ENCODE peak calls at places on chromosomes 4 and X, in six cellular contexts. L is lower leg skin, W is AG10803, R is endothelial cell, P is tibial artery, M is right lobe of liver. Q is an unnamed sample.

GRCh38 chr4:30718889-30719252 is 1.3 kb upstream of the PCDH7 start:
- DNase-seq in W (no peak), L (no peak), M (no peak), P (no peak), R (peak), Q (no peak)

GRCh38 chr4:118776166-118776954 is 59.6 kb downstream of the SEC24D start:
- DNase-seq in L (no peak), M (no peak), W (peak), R (no peak), P (no peak), Q (no peak)

GRCh38 chr4:36508390-36508789 is 227.0 kb downstream of the DTHD1 start:
- DNase-seq in P (no peak), R (no peak), M (no peak), W (no peak), L (no peak), Q (no peak)

GRCh38 chr4:39362827-39363226 is 3.3 kb downstream of the RFC1 start:
- DNase-seq in L (no peak), M (no peak), P (no peak), W (no peak), R (no peak), Q (no peak)

GRCh38 chr4:120049732-120050494 is 16.7 kb downstream of the MAD2L1 start:
- DNase-seq in P (peak), L (peak), R (peak), M (peak), W (peak), Q (peak)

GRCh38 chrX:154409222-154409871 is at the start of gene DNASE1L1:
- DNase-seq in L (peak), P (peak), M (peak), W (peak), R (peak), Q (no peak)

GRCh38 chr4:4673070-4673469 is 131.2 kb upstream of the STX18 start:
- DNase-seq in W (peak), P (no peak), L (peak), R (peak), M (no peak), Q (no peak)

GRCh38 chr4:1239949-1240305 is 9.0 kb downstream of the CTBP1 start:
- DNase-seq in W (no peak), P (peak), L (peak), R (no peak), M (peak), Q (no peak)

GRCh38 chr4:4395849-4396627 is 9.1 kb downstream of the NSG1 start:
- DNase-seq in L (no peak), P (no peak), R (no peak), M (no peak), W (peak), Q (peak)

GRCh38 chrX:3501833-3502535 is 155.5 kb upstream of the MXRA5 start:
- DNase-seq in M (no peak), L (no peak), R (no peak), P (no peak), W (peak), Q (no peak)

GRCh38 chr4:2793578-2793919 is 664 bp downstream of the SH3BP2 start:
- DNase-seq in R (peak), P (peak), M (peak), L (peak), W (peak), Q (no peak)

GRCh38 chr4:13386405-13387107 is 97.6 kb downstream of the RAB28 start:
- DNase-seq in W (peak), M (no peak), P (no peak), R (no peak), L (no peak), Q (no peak)

GRCh38 chr4:21790437-21791029 is 158.0 kb downstream of the KCNIP4 start:
- DNase-seq in M (no peak), W (peak), R (no peak), P (no peak), L (no peak), Q (no peak)
- TF ChIP-seq CTCF in M (peak), W (peak), R (peak), P (peak), L (no peak), Q (peak)

GRCh38 chrX:48761674-48762471 is at the start of gene GLOD5:
- DNase-seq in P (no peak), M (peak), R (peak), W (peak), L (no peak), Q (no peak)
- TF ChIP-seq CTCF in P (no peak), M (peak), R (no peak), W (peak), L (no peak), Q (peak)

GRCh38 chrX:47523297-47523696 is 37.7 kb upstream of the ARAF start:
- DNase-seq in W (peak), M (peak), P (peak), L (peak), R (peak), Q (peak)

GRCh38 chrX:47518105-47518504 is 35.1 kb upstream of the ZNF41 start:
- DNase-seq in M (no peak), W (no peak), R (no peak), L (no peak), P (no peak), Q (no peak)

GRCh38 chrX:47529548-47529947 is 31.5 kb upstream of the ARAF start:
- DNase-seq in R (no peak), P (no peak), W (no peak), M (no peak), L (no peak), Q (no peak)

GRCh38 chrX:47523713-47524166 is 37.3 kb upstream of the ARAF start:
- DNase-seq in W (no peak), P (peak), M (no peak), L (no peak), R (peak), Q (no peak)
- TF ChIP-seq CTCF in W (no peak), P (no peak), M (no peak), L (no peak), R (peak), Q (no peak)

GRCh38 chr4:174869334-174869733 is 40.3 kb upstream of the GLRA3 start:
- DNase-seq in L (no peak), M (no peak), W (no peak), R (no peak), P (no peak), Q (no peak)

GRCh38 chr4:174874898-174875297 is 43.3 kb upstream of the ADAM29 start:
- DNase-seq in W (no peak), P (no peak), R (no peak), L (no peak), M (no peak), Q (no peak)

GRCh38 chr4:174871407-174871806 is 42.4 kb upstream of the GLRA3 start:
- DNase-seq in P (no peak), L (no peak), W (no peak), M (no peak), R (no peak), Q (no peak)

GRCh38 chr4:174870311-174870710 is 41.3 kb upstream of the GLRA3 start:
- DNase-seq in R (no peak), L (no peak), M (no peak), P (no peak), W (no peak), Q (no peak)

GRCh38 chr4:174873931-174874330 is 44.2 kb upstream of the ADAM29 start:
- DNase-seq in W (no peak), M (no peak), R (no peak), L (no peak), P (no peak), Q (no peak)
- TF ChIP-seq CTCF in W (no peak), M (no peak), R (no peak), L (no peak), P (no peak), Q (peak)

GRCh38 chr4:19739101-19739651 is 512.5 kb upstream of the SLIT2 start:
- DNase-seq in L (no peak), M (no peak), W (peak), R (no peak), P (no peak), Q (no peak)
- TF ChIP-seq CTCF in L (no peak), M (no peak), W (no peak), R (no peak), P (no peak), Q (no peak)

GRCh38 chrX:119389854-119390501 is 9.2 kb upstream of the SLC25A43 start:
- DNase-seq in W (no peak), P (no peak), M (peak), L (no peak), R (no peak), Q (no peak)

GRCh38 chrX:119393144-119393543 is 6.0 kb upstream of the SLC25A43 start:
- DNase-seq in W (no peak), P (no peak), L (no peak), R (no peak), M (no peak), Q (no peak)

GRCh38 chrX:119389214-119389613 is 9.9 kb upstream of the SLC25A43 start:
- DNase-seq in R (no peak), P (no peak), W (no peak), M (peak), L (no peak), Q (no peak)

DNA sequence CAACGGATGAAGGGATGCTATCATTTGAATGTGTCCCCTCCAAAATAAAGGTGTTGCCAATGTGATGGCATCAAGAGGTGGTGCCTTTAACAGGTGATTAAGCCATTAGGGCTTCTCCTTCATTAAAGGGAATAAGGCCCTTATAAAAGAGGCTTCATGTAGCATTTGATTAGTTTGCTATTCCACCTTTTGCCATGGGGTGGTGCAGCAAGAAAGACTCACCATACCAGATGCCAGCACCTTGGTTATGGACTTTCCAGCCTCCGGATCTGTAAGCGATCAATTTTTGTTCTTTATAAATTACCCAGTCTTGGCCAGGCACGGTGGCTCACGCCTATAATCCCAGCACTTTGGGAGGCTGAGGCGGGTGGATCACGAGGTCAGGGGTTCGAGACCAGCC is 7.9 kb upstream of the SLC25A43 start:
- DNase-seq in R (no peak), M (peak), L (no peak), W (peak), P (no peak), Q (no peak)
- TF ChIP-seq CTCF in R (no peak), M (peak), L (no peak), W (peak), P (no peak), Q (peak)

DNA sequence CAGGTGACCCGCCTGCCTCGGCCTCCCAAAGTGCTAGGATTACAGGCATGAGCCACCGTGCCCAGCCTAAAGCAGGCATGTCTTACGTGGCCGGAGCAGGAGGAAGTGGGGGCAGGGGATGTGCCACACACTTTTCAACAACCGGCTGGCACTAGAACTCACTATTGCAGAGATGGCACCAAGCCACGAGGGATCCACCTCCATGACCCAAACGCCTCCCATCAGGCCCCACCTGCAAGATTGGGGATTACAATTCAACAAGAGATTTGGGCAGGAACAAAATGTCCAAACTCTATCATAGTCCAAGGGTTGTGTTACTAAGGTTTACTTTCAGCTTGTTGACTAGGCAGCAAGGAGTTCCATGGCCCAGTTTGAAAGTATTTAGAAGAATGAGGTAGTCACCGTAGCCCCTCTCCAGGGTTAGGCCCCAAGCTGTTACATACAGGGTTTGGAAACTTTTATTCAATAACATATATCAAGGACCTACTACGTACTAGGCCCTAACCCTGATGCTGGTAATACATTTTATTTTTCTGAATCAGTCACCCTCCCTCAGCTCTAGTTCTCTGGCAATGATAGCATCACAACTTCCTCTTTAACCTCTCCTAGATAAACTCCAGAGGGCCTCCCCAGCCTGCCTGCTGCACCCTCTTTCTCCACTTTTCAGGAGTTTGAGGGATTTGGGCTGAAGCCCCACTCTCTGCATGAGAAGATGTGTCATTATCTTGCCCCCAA is 18.0 kb upstream of the TBC1D14 start:
- DNase-seq in L (peak), P (no peak), R (no peak), M (peak), W (no peak), Q (no peak)
- TF ChIP-seq CTCF in L (no peak), P (no peak), R (no peak), M (no peak), W (no peak), Q (no peak)

GRCh38 chrX:45775462-45775861 is 574.8 kb upstream of the DIPK2B start:
- DNase-seq in W (peak), L (no peak), M (no peak), P (no peak), R (no peak), Q (no peak)

GRCh38 chrX:45778621-45779020 is 577.9 kb upstream of the DIPK2B start:
- DNase-seq in R (no peak), W (peak), P (no peak), L (no peak), M (no peak), Q (no peak)

GRCh38 chrX:45771114-45771513 is 570.4 kb upstream of the DIPK2B start:
- DNase-seq in P (no peak), R (no peak), L (no peak), M (no peak), W (peak), Q (no peak)

GRCh38 chrX:45771560-45772340 is 571.1 kb upstream of the DIPK2B start:
- DNase-seq in W (peak), M (no peak), R (no peak), P (no peak), L (no peak), Q (no peak)

GRCh38 chrX:45774961-45775360 is 574.3 kb upstream of the DIPK2B start:
- DNase-seq in M (no peak), R (no peak), W (peak), P (peak), L (no peak), Q (no peak)
- TF ChIP-seq CTCF in M (no peak), R (no peak), W (no peak), P (no peak), L (no peak), Q (no peak)

DNA sequence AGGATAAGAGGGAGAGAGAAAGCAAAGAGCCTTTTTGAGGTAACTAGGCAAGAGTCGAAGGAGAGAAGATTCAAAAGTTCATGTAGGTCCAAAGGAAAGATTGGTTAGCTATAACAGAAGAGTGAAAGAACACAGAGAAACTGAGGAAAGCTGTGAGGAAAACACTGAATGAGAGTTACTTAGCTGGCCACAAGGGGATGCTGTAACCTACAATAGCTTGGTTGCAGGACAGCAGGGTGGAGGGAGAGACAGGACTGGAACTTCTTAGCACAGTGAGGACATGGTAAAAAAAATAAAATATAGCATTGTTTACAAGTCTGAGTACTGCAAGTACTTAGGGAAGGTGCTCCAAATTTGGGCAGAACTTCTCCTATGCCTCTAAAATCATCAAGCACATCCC is 48.3 kb downstream of the RAI2 start:
- DNase-seq in P (no peak), R (peak), M (no peak), L (no peak), W (no peak), Q (no peak)
- TF ChIP-seq CTCF in P (peak), R (peak), M (peak), L (no peak), W (peak), Q (peak)

GRCh38 chrX:72297953-72298730 is 7.6 kb downstream of the CITED1 start:
- DNase-seq in W (no peak), L (no peak), R (no peak), M (no peak), P (no peak), Q (no peak)
- TF ChIP-seq CTCF in W (no peak), L (no peak), R (no peak), M (peak), P (no peak), Q (peak)